ENCODE peak calls at places on chromosome 1, in ten cellular contexts. A, N, V, D, T, B, J, U, X and Z are unnamed samples.
A peak's percentile ranks its signal among the peaks of the same experiment; 100 is the strongest.

GRCh38 chr1:21779613-21780521 is 3.1 kb downstream of the USP48 start:
- DNase-seq in D (peak; percentile 11), A (no peak), B (no peak), U (no peak), N (peak; percentile 16), T (no peak), J (no peak), X (no peak), V (peak; percentile 19), Z (no peak)

GRCh38 chr1:183023601-183024351 is 556 bp downstream of the LAMC1 start:
- DNase-seq in J (peak; percentile 52), N (peak; percentile 78), U (peak; percentile 77), V (peak; percentile 87), D (peak; percentile 83), T (peak; percentile 85), A (peak; percentile 47), X (peak; percentile 81), B (peak; percentile 85), Z (peak; percentile 5)

GRCh38 chr1:242449211-242449610 is 75.3 kb downstream of the PLD5 start:
- DNase-seq in N (no peak), A (no peak), D (no peak), U (no peak), B (no peak), J (no peak), V (no peak), T (no peak), X (no peak), Z (no peak)

GRCh38 chr1:53685272-53686051 is 53.5 kb downstream of the GLIS1 start:
- DNase-seq in V (no peak), A (peak; percentile 45), U (no peak), D (no peak), N (peak; percentile 23), J (peak; percentile 22), B (no peak), X (no peak), T (no peak), Z (no peak)

GRCh38 chr1:24886241-24886640 is 43.8 kb downstream of the RUNX3 start:
- DNase-seq in B (no peak), X (no peak), U (no peak), D (peak; percentile 11), J (no peak), N (no peak), T (peak; percentile 24), V (no peak), A (no peak), Z (no peak)

GRCh38 chr1:38898653-38899230 is 17.4 kb upstream of the GJA9 start:
- DNase-seq in A (peak; percentile 12), J (no peak), V (no peak), T (no peak), U (no peak), D (no peak), B (no peak), X (no peak), N (no peak), Z (no peak)

GRCh38 chr1:93471911-93472310 is 24.0 kb downstream of the FNBP1L start:
- DNase-seq in B (no peak), J (peak; percentile 88), D (no peak), V (no peak), X (no peak), U (no peak), T (no peak), N (no peak), A (peak; percentile 86), Z (no peak)

GRCh38 chr1:2411801-2412394 is 466 bp downstream of the PEX10 start:
- DNase-seq in T (peak; percentile 63), U (no peak), D (no peak), V (peak; percentile 21), N (no peak), J (no peak), A (no peak), B (no peak), X (no peak), Z (no peak)

GRCh38 chr1:169217621-169218020 is 111.1 kb downstream of the ATP1B1 start:
- DNase-seq in U (no peak), X (no peak), J (no peak), T (no peak), D (no peak), N (no peak), A (no peak), V (no peak), B (no peak), Z (peak; percentile 19)
- H3K36me3 ChIP-seq in U (no peaks in the 10 kb centered on the region), X (no peaks in the 10 kb centered on the region), J (no peaks in the 10 kb centered on the region), T (no peaks in the 10 kb centered on the region), D (no peaks in the 10 kb centered on the region), N (no peaks in the 10 kb centered on the region), A (no peaks in the 10 kb centered on the region), V (no peaks in the 10 kb centered on the region), B (no peaks in the 10 kb centered on the region), Z (no peaks in the 10 kb centered on the region)

DNA sequence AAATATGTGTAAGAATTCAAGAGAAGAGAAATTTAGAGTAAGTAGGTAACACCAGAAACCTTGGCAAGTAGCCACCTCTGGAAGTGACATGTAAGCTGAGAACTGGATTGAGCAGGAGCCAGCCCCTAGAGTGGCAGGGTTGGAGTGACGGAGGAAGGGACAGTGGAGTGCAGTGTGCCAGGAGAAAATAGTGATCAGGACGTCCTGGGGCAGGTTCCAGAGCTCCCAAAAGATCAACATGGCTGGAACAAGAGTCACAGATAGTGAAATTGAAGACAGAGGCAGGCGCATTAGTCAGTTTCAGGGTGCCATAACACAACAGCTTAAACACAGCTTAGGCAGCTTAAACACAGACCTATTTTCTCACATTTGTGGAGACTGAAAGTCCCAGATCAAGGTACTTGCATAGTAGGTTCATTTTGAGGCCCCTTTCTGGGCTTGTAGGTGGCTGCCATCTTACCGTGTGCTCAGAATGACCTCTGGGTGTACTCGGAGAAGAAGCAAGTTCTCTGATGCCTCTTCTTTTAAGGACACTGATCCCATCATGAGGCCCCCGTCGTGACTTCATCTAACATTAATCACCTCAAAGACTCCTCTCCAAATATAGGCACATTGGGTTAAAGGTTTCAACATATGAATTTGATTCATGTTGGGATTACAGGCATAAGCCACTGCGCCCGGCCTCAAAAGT is 37.2 kb downstream of the GNPAT start:
- DNase-seq in V (no peak), A (no peak), U (peak; percentile 14), N (peak; percentile 16), J (no peak), D (no peak), T (no peak), X (peak; percentile 58), B (peak; percentile 94), Z (no peak)
- H3K4me1 ChIP-seq in V (no peaks in the 10 kb centered on the region), A (no peaks in the 10 kb centered on the region), U (no peaks in the 10 kb centered on the region), N (no peaks in the 10 kb centered on the region), J (no peaks in the 10 kb centered on the region), D (no peaks in the 10 kb centered on the region), T (no peaks in the 10 kb centered on the region), X (no peaks in the 10 kb centered on the region), B (peaks cover 18% of the 10 kb centered on the region), Z (no peaks in the 10 kb centered on the region)

DNA sequence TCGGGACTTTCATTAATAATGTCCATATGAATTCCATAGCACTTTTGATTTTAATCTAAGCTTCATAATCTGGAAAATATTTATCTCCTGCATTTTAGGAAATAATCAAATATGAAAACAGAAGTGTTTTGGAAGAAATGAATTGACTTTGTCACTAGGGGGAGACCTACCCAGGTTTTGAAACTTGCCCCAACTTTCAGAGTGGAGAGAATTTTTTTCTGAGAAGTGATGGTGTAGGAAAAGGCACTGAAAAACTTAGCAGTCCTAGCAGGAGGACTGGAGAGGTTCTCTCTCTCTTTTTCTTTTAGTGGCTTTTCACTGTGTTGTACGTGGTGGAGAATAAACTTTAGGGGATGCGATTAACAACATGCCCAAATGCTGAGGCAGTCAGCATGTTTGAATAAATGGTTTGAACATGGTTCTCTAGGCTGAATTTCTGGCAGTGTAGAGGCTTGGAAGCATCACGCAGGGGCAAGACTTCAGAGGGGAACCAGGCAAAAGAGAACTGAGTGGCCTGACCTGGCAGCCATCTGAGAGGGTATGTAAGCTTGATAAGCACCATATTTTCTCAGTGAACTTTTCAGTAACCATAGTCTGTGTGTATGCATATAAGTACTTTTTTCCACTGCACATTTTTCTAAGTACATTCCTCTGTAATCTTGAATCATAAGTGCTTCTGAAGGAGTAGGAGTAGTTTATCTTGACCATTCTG is 68.3 kb upstream of the NEK7 start:
- DNase-seq in A (peak; percentile 75), J (peak; percentile 73), U (no peak), N (no peak), T (peak; percentile 46), X (peak; percentile 59), B (no peak), V (peak; percentile 47), D (no peak), Z (peak; percentile 52)
- H3K4me3 ChIP-seq in A (peak overlapping the region; percentile 23), J (no peak overlapping the region), U (no peak overlapping the region), N (no peak overlapping the region), T (peak overlapping the region; percentile 9), X (no peak overlapping the region), B (no peak overlapping the region), V (no peak overlapping the region), D (no peak overlapping the region), Z (no peak overlapping the region)

GRCh38 chr1:221011145-221011544 is 131.9 kb downstream of the HLX start:
- DNase-seq in X (no peak), A (no peak), B (no peak), D (no peak), T (no peak), J (no peak), N (no peak), V (no peak), U (no peak), Z (no peak)
- H3K36me3 ChIP-seq in X (no peaks in the 10 kb centered on the region), A (no peaks in the 10 kb centered on the region), B (no peaks in the 10 kb centered on the region), D (no peaks in the 10 kb centered on the region), T (no peaks in the 10 kb centered on the region), J (no peaks in the 10 kb centered on the region), N (no peaks in the 10 kb centered on the region), V (no peaks in the 10 kb centered on the region), U (no peaks in the 10 kb centered on the region), Z (no peaks in the 10 kb centered on the region)

GRCh38 chr1:162671664-162672415 is 39.6 kb downstream of the DDR2 start:
- DNase-seq in U (no peak), X (no peak), T (no peak), D (no peak), V (no peak), N (no peak), J (no peak), A (no peak), B (no peak), Z (no peak)
- H3K4me1 ChIP-seq in U (no peaks in the 10 kb centered on the region), X (no peaks in the 10 kb centered on the region), T (peaks cover 8% of the 10 kb centered on the region), D (peaks cover 3% of the 10 kb centered on the region), V (no peaks in the 10 kb centered on the region), N (peaks cover 39% of the 10 kb centered on the region), J (peaks cover 43% of the 10 kb centered on the region), A (peaks cover 23% of the 10 kb centered on the region), B (peaks cover 12% of the 10 kb centered on the region), Z (no peaks in the 10 kb centered on the region)

GRCh38 chr1:226704169-226704921 is 34.7 kb downstream of the ITPKB start:
- DNase-seq in D (no peak), N (no peak), B (no peak), V (no peak), U (no peak), J (no peak), X (no peak), T (no peak), A (no peak), Z (no peak)

GRCh38 chr1:226702957-226703831 is 35.9 kb downstream of the ITPKB start:
- DNase-seq in J (peak; percentile 80), A (peak; percentile 94), X (peak; percentile 77), T (peak; percentile 84), B (peak; percentile 57), U (peak; percentile 60), V (peak; percentile 73), D (peak; percentile 93), N (peak; percentile 77), Z (peak; percentile 93)

GRCh38 chr1:226699166-226699565 is 39.9 kb downstream of the ITPKB start:
- DNase-seq in X (no peak), T (no peak), U (no peak), J (no peak), D (no peak), N (no peak), A (no peak), B (no peak), V (no peak), Z (no peak)

GRCh38 chr1:226700861-226701260 is 38.2 kb downstream of the ITPKB start:
- DNase-seq in D (no peak), B (no peak), A (no peak), N (no peak), X (no peak), V (no peak), U (no peak), T (no peak), J (no peak), Z (no peak)

GRCh38 chr1:226702318-226702956 is 36.6 kb downstream of the ITPKB start:
- DNase-seq in N (no peak), X (no peak), T (no peak), V (no peak), B (peak; percentile 67), J (peak; percentile 82), D (no peak), U (no peak), A (peak; percentile 88), Z (no peak)
- H3K4me3 ChIP-seq in N (peak overlapping the region; percentile 63), X (no peak overlapping the region), T (peak overlapping the region; percentile 74), V (peak overlapping the region; percentile 70), B (peak overlapping the region; percentile 83), J (no peak overlapping the region), D (peak overlapping the region; percentile 68), U (peak overlapping the region; percentile 58), A (peak overlapping the region; percentile 52), Z (peak overlapping the region; percentile 69)